ENCODE peak calls at places on chromosomes 12 and 14, in seven cellular contexts. W is GM10248; F is memory B cell; V is stimulated activated CD4-positive, alpha-beta T cell treated with anti-CD3 and anti-CD28 coated beads, Interleukin-4, amount 100 ng/mL, for 1 hour; R is AML-193; Y is NCI-H748 treated with DMSO at 0.1 percent for 48 hours; T is DMS79. K is an unnamed sample.

GRCh38 chr14:94388027-94388895 is at the start of gene SERPINA1:
- DNase-seq in T (no peak), Y (no peak), W (no peak), R (no peak), F (no peak), V (no peak), K (no peak)

GRCh38 chr14:89912667-89913211 is 41.8 kb downstream of the EFCAB11 start:
- DNase-seq in T (no peak), W (no peak), Y (peak; percentile 90), R (no peak), F (no peak), V (no peak), K (no peak)

GRCh38 chr12:131052063-131052781 is 98.5 kb downstream of the ADGRD1 start:
- DNase-seq in R (no peak), Y (no peak), W (no peak), T (no peak), V (no peak), F (no peak), K (no peak)

GRCh38 chr14:105192866-105193731 is 12.0 kb upstream of the NUDT14 start:
- DNase-seq in R (no peak), F (peak; percentile 30), W (no peak), Y (no peak), V (peak; percentile 43), T (no peak), K (no peak)

GRCh38 chr14:39474416-39474911 is 42.2 kb upstream of the FBXO33 start:
- DNase-seq in F (no peak), V (no peak), T (no peak), R (no peak), Y (no peak), W (peak; percentile 21), K (no peak)

GRCh38 chr12:44827832-44828438 is 48.2 kb downstream of the NELL2 start:
- DNase-seq in W (no peak), F (no peak), T (no peak), R (no peak), Y (no peak), V (no peak), K (no peak)

GRCh38 chr12:54417712-54418440 is 1.2 kb downstream of the ITGA5 start:
- DNase-seq in T (no peak), V (no peak), F (no peak), W (no peak), R (no peak), Y (no peak), K (no peak)

GRCh38 chr12:50932787-50933280 is 19.5 kb upstream of the HIGD1C start:
- DNase-seq in Y (no peak), F (no peak), T (no peak), R (peak; percentile 32), V (no peak), W (no peak), K (no peak)

K was measured in DMS153.